ENCODE peak calls at places on chromosomes 1 and 21, in eight cellular contexts. One of them, this sample, is unnamed.

GRCh38 chr1:64536836-64537490 is 67.0 kb downstream of the CACHD1 start:
- DNase-seq in AG08395: no peak
- DNase-seq in WTC11: no peak
- DNase-seq in H7: no peak
- DNase-seq in central memory CD8-positive, alpha-beta T cell: no peak
- DNase-seq in left colon: no peak
- DNase-seq in kidney tubule cell: no peak
- DNase-seq in ELR: no peak
- DNase-seq in this sample: no peak

GRCh38 chr1:145935708-145936107 is 8.4 kb upstream of the RBM8A start:
- DNase-seq in WTC11: no peak
- DNase-seq in kidney tubule cell: no peak
- DNase-seq in central memory CD8-positive, alpha-beta T cell: no peak
- DNase-seq in AG08395: no peak
- DNase-seq in H7: no peak
- DNase-seq in left colon: no peak
- DNase-seq in ELR: no peak
- DNase-seq in this sample: no peak

GRCh38 chr1:150477733-150478132 is 9.5 kb upstream of the TARS2 start:
- DNase-seq in ELR: peak
- DNase-seq in H7: no peak
- DNase-seq in AG08395: no peak
- DNase-seq in central memory CD8-positive, alpha-beta T cell: no peak
- DNase-seq in WTC11: no peak
- DNase-seq in left colon: no peak
- DNase-seq in kidney tubule cell: peak
- DNase-seq in this sample: no peak

GRCh38 chr21:32463889-32464300 is 51.4 kb downstream of the EVA1C start:
- DNase-seq in kidney tubule cell: peak
- DNase-seq in H7: no peak
- DNase-seq in central memory CD8-positive, alpha-beta T cell: no peak
- DNase-seq in WTC11: no peak
- DNase-seq in AG08395: peak
- DNase-seq in left colon: no peak
- DNase-seq in ELR: peak
- DNase-seq in this sample: peak

GRCh38 chr1:41862411-41863221 is 56.1 kb downstream of the HIVEP3 start:
- DNase-seq in H7: no peak
- DNase-seq in left colon: no peak
- DNase-seq in kidney tubule cell: peak
- DNase-seq in ELR: peak
- DNase-seq in WTC11: no peak
- DNase-seq in central memory CD8-positive, alpha-beta T cell: no peak
- DNase-seq in AG08395: peak
- DNase-seq in this sample: peak

GRCh38 chr1:178189814-178190213 is 95.9 kb downstream of the RASAL2 start:
- DNase-seq in central memory CD8-positive, alpha-beta T cell: no peak
- DNase-seq in kidney tubule cell: peak
- DNase-seq in WTC11: peak
- DNase-seq in left colon: peak
- DNase-seq in H7: peak
- DNase-seq in ELR: peak
- DNase-seq in AG08395: peak
- DNase-seq in this sample: no peak

GRCh38 chr1:6587261-6588005 is 7.6 kb downstream of the ZBTB48 start:
- DNase-seq in ELR: peak
- DNase-seq in WTC11: no peak
- DNase-seq in kidney tubule cell: peak
- DNase-seq in H7: peak
- DNase-seq in AG08395: no peak
- DNase-seq in left colon: no peak
- DNase-seq in central memory CD8-positive, alpha-beta T cell: no peak
- DNase-seq in this sample: peak

GRCh38 chr1:225617479-225617878 is 35.4 kb downstream of the ENAH start:
- DNase-seq in AG08395: no peak
- DNase-seq in left colon: no peak
- DNase-seq in WTC11: no peak
- DNase-seq in H7: no peak
- DNase-seq in central memory CD8-positive, alpha-beta T cell: no peak
- DNase-seq in kidney tubule cell: peak
- DNase-seq in ELR: peak
- DNase-seq in this sample: no peak

GRCh38 chr21:17708541-17709265 is 96.0 kb upstream of the BTG3 start:
- DNase-seq in WTC11: no peak
- DNase-seq in central memory CD8-positive, alpha-beta T cell: no peak
- DNase-seq in kidney tubule cell: peak
- DNase-seq in left colon: no peak
- DNase-seq in AG08395: no peak
- DNase-seq in H7: no peak
- DNase-seq in ELR: no peak
- DNase-seq in this sample: no peak

GRCh38 chr1:154760469-154760933 is 109.6 kb downstream of the KCNN3 start:
- DNase-seq in WTC11: peak
- DNase-seq in ELR: no peak
- DNase-seq in left colon: peak
- DNase-seq in H7: peak
- DNase-seq in AG08395: peak
- DNase-seq in central memory CD8-positive, alpha-beta T cell: peak
- DNase-seq in kidney tubule cell: peak
- DNase-seq in this sample: no peak

GRCh38 chr1:193458628-193459027 is 272.2 kb upstream of the B3GALT2 start:
- DNase-seq in left colon: no peak
- DNase-seq in central memory CD8-positive, alpha-beta T cell: no peak
- DNase-seq in WTC11: no peak
- DNase-seq in kidney tubule cell: no peak
- DNase-seq in ELR: no peak
- DNase-seq in H7: no peak
- DNase-seq in AG08395: no peak
- DNase-seq in this sample: no peak

GRCh38 chr1:6145864-6146410 is 34.2 kb downstream of the CHD5 start:
- DNase-seq in AG08395: no peak
- DNase-seq in kidney tubule cell: no peak
- DNase-seq in H7: no peak
- DNase-seq in central memory CD8-positive, alpha-beta T cell: no peak
- DNase-seq in WTC11: no peak
- DNase-seq in ELR: no peak
- DNase-seq in left colon: no peak
- DNase-seq in this sample: no peak

GRCh38 chr1:92784639-92785500 is at the start of gene EVI5:
- DNase-seq in ELR: peak
- DNase-seq in left colon: peak
- DNase-seq in H7: peak
- DNase-seq in WTC11: peak
- DNase-seq in central memory CD8-positive, alpha-beta T cell: peak
- DNase-seq in AG08395: peak
- DNase-seq in kidney tubule cell: peak
- DNase-seq in this sample: peak

GRCh38 chr1:204714194-204714860 is 28.8 kb upstream of the LRRN2 start:
- DNase-seq in H7: no peak
- DNase-seq in left colon: no peak
- DNase-seq in AG08395: no peak
- DNase-seq in ELR: no peak
- DNase-seq in central memory CD8-positive, alpha-beta T cell: no peak
- DNase-seq in WTC11: no peak
- DNase-seq in kidney tubule cell: no peak
- DNase-seq in this sample: no peak